ENCODE peak calls at places on chromosomes 12 and 14, in four cellular contexts. L is OCI-LY7; Z is GM23248; C is CD8-positive, alpha-beta memory T cell. U is an unnamed sample.

GRCh38 chr12:105223358-105223840 is 12.6 kb downstream of the APPL2 start:
- DNase-seq in L (no peak), Z (peak; percentile 61), C (no peak), U (no peak)

GRCh38 chr12:43112101-43112661 is 439.8 kb downstream of the ADAMTS20 start:
- DNase-seq in L (no peak), Z (no peak), C (no peak), U (no peak)

GRCh38 chr14:70181276-70181675 is 7.5 kb downstream of the SLC8A3 start:
- DNase-seq in L (no peak), Z (no peak), C (no peak), U (no peak)

GRCh38 chr14:68986926-68987652 is 8.0 kb upstream of the ACTN1 start:
- DNase-seq in L (no peak), Z (peak; percentile 36), C (no peak), U (peak; percentile 61)

GRCh38 chr12:108821407-108822397 is 35.7 kb downstream of the SSH1 start:
- DNase-seq in L (no peak), Z (peak; percentile 87), C (no peak), U (peak; percentile 85)

GRCh38 chr12:57715786-57716185 is 21.9 kb downstream of the OS9 start:
- DNase-seq in L (no peak), Z (no peak), C (no peak), U (no peak)

GRCh38 chr12:101942206-101942605 is 64.8 kb downstream of the DRAM1 start:
- DNase-seq in L (no peak), Z (peak; percentile 67), C (no peak), U (no peak)

GRCh38 chr12:14689996-14690395 is 6.4 kb downstream of the GUCY2C start:
- DNase-seq in L (no peak), Z (no peak), C (no peak), U (no peak)

GRCh38 chr12:94145231-94145979 is 3.0 kb upstream of the PLXNC1 start:
- DNase-seq in L (peak; percentile 56), Z (peak; percentile 70), C (no peak), U (peak; percentile 21)

GRCh38 chr14:31022386-31022785 is 3.1 kb upstream of the AP4S1 start:
- DNase-seq in L (no peak), Z (no peak), C (no peak), U (no peak)

GRCh38 chr12:20624718-20625117 is 70.4 kb upstream of the SLCO1C1 start:
- DNase-seq in L (no peak), Z (peak; percentile 37), C (no peak), U (peak; percentile 25)

GRCh38 chr14:29865299-29865698 is 62.3 kb downstream of the PRKD1 start:
- DNase-seq in L (no peak), Z (no peak), C (no peak), U (no peak)

GRCh38 chr12:12839886-12840285 is 26.7 kb downstream of the DDX47 start:
- DNase-seq in L (no peak), Z (peak; percentile 93), C (no peak), U (peak; percentile 84)

GRCh38 chr14:65461730-65462129 is 49.2 kb downstream of the FUT8 start:
- DNase-seq in L (peak; percentile 25), Z (no peak), C (no peak), U (peak; percentile 1)

DNA sequence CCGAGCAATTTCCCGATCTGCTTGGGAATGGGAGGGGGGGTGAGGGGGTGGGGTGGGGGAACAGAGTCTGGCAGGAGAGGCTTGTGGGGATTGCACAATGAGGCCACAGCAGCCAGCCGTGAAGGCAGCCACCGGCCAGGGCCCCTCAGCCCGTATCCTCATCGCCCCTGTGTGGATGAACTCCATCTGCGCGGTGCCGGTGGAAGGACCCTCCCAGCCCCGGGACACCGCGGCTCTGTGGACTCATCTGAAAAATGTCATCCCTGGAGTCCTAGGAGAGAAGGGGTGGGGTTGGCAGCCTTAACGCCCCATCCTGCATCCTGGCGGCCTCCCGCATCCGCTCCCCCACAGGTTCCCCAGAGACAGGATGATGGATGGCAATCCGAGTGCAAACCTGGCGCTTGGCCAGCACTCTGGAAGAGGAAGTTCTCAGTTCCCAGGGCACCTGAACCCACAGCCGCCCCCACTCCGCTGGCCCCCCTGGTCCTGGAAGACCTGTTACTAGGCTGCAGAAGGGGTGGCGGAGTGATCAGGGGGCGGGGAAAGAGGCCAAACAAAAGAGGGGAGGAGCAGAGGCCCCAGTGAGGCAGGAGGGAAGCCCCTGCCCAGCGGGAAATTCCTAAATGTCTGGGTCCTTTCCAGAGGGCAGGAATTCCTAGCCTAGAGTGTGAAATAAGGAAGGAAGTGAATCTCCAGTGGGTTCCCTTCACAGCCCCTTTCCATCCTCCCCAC is 1.2 kb upstream of the TNFAIP2 start:
- DNase-seq in L (no peak), Z (peak; percentile 63), C (no peak), U (no peak)
- H3K4me3 ChIP-seq in L (no peak overlapping the region), Z (no peak overlapping the region), C (no peak overlapping the region), U (no peak overlapping the region)

GRCh38 chr12:22047495-22047894 is 1.5 kb downstream of the CMAS start:
- DNase-seq in L (no peak), Z (no peak), C (no peak), U (no peak)
- H3K4me3 ChIP-seq in L (peak overlapping the region; percentile 98), Z (peak overlapping the region; percentile 95), C (no peak overlapping the region), U (no peak overlapping the region)

GRCh38 chr14:73567365-73567764 is 1.6 kb upstream of the ACOT2 start:
- DNase-seq in L (no peak), Z (no peak), C (no peak), U (no peak)
- H3K4me3 ChIP-seq in L (no peak overlapping the region), Z (peak overlapping the region; percentile 74), C (peak overlapping the region; percentile 83), U (no peak overlapping the region)

GRCh38 chr12:121582583-121583333 is 1.9 kb upstream of the KDM2B start:
- DNase-seq in L (peak; percentile 10), Z (peak; percentile 12), C (no peak), U (no peak)
- H3K4me3 ChIP-seq in L (peak overlapping the region; percentile 79), Z (peak overlapping the region; percentile 80), C (no peak overlapping the region), U (no peak overlapping the region)

DNA sequence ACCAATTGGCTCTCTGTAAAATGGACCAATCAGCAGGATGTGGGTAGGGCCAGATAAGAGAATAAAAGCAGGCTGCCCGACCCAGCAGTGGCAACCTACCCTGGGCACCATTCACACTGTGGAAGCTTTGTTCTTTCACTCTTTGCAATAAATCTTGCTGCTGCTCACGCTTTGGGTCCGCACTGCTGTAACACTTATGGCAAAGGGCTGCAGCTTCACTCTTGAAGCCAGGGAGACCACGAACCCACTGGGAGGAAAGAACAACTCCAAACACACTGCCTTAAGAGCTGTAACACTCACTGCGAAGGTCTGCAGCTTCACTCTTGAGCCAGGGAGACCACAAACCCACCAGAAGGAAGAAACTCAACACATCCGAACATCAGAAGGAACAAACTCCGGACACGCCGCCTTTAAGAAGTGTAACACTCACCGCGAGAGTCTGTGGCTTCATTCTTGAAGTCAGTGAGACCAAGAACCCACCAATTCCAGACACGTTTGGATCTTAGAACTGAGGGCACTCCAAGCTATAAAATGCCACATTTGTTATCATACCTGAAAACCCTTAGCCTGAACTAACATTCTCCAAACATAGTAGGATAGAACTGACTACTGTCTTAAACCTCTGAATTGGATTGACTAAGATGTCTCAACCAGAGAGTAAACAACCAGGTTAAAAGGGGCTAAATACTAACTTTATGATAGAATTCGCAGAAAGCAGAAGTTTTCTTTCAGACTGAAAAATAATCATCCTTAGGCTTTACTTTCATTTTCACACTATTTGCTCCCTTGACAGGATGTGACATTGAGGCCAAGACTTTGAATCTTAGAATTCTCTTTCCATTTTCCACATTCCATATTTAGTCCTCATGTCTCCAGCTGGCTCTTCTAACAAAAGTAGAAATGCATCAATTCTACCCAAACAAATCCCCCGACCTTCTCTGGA is 33.6 kb downstream of the CDKL1 start:
- DNase-seq in L (peak; percentile 8), Z (peak; percentile 44), C (peak; percentile 37), U (no peak)
- H3K4me3 ChIP-seq in L (peak overlapping the region; percentile 35), Z (peak overlapping the region; percentile 71), C (peak overlapping the region; percentile 94), U (no peak overlapping the region)

GRCh38 chr12:106984588-106985137 is 2.3 kb downstream of the MTERF2 start:
- DNase-seq in L (no peak), Z (no peak), C (no peak), U (no peak)
- H3K4me3 ChIP-seq in L (no peak overlapping the region), Z (no peak overlapping the region), C (no peak overlapping the region), U (no peak overlapping the region)

GRCh38 chr14:61478971-61479473 is 157.6 kb downstream of the PRKCH start:
- DNase-seq in L (peak; percentile 80), Z (no peak), C (no peak), U (no peak)
- H3K4me3 ChIP-seq in L (peak overlapping the region; percentile 56), Z (no peak overlapping the region), C (no peak overlapping the region), U (no peak overlapping the region)

GRCh38 chr12:122024132-122024785 is 2.6 kb downstream of the BCL7A start:
- DNase-seq in L (peak; percentile 84), Z (peak; percentile 10), C (no peak), U (no peak)
- H3K4me3 ChIP-seq in L (peak overlapping the region; percentile 95), Z (peak overlapping the region; percentile 73), C (no peak overlapping the region), U (peak overlapping the region; percentile 63)

U was measured in bronchial epithelial cell.